ENCODE peak calls at places on chromosomes 7 and 10, in ten cellular contexts. One of them, this sample, is unnamed.

GRCh38 chr7:129535896-129536295 is 33.6 kb downstream of the SMKR1 start:
- DNase-seq in GM12865: no peak
- DNase-seq in skeletal muscle cell: no peak
- DNase-seq in RWPE1: no peak
- DNase-seq in ACHN: no peak
- DNase-seq in pulmonary artery endothelial cell: no peak
- DNase-seq in cardiac muscle cell: no peak
- DNase-seq in NCI-H446: no peak
- DNase-seq in mammary epithelial cell: no peak
- DNase-seq in ovary: no peak
- DNase-seq in this sample: no peak

GRCh38 chr10:103765981-103766380 is 89.4 kb downstream of the SH3PXD2A start:
- DNase-seq in GM12865: peak; percentile 59
- DNase-seq in pulmonary artery endothelial cell: no peak
- DNase-seq in ovary: no peak
- DNase-seq in mammary epithelial cell: peak; percentile 49
- DNase-seq in RWPE1: no peak
- DNase-seq in skeletal muscle cell: no peak
- DNase-seq in cardiac muscle cell: no peak
- DNase-seq in ACHN: peak; percentile 66
- DNase-seq in NCI-H446: no peak
- DNase-seq in this sample: peak; percentile 84

GRCh38 chr7:46812047-46812672 is 769.8 kb downstream of the TNS3 start:
- DNase-seq in ovary: no peak
- DNase-seq in ACHN: no peak
- DNase-seq in pulmonary artery endothelial cell: no peak
- DNase-seq in cardiac muscle cell: no peak
- DNase-seq in RWPE1: no peak
- DNase-seq in GM12865: no peak
- DNase-seq in mammary epithelial cell: no peak
- DNase-seq in NCI-H446: no peak
- DNase-seq in skeletal muscle cell: no peak
- DNase-seq in this sample: no peak

GRCh38 chr10:80253266-80253962 is 36.0 kb downstream of the MAT1A start:
- DNase-seq in mammary epithelial cell: no peak
- DNase-seq in ACHN: no peak
- DNase-seq in skeletal muscle cell: no peak
- DNase-seq in RWPE1: no peak
- DNase-seq in GM12865: peak; percentile 69
- DNase-seq in NCI-H446: no peak
- DNase-seq in cardiac muscle cell: no peak
- DNase-seq in pulmonary artery endothelial cell: no peak
- DNase-seq in ovary: no peak
- DNase-seq in this sample: no peak

GRCh38 chr10:109880886-109881467 is 42.3 kb downstream of the XPNPEP1 start:
- DNase-seq in cardiac muscle cell: no peak
- DNase-seq in GM12865: peak; percentile 46
- DNase-seq in ovary: no peak
- DNase-seq in skeletal muscle cell: no peak
- DNase-seq in ACHN: no peak
- DNase-seq in RWPE1: no peak
- DNase-seq in pulmonary artery endothelial cell: no peak
- DNase-seq in NCI-H446: no peak
- DNase-seq in mammary epithelial cell: no peak
- DNase-seq in this sample: no peak

GRCh38 chr10:15678851-15679250 is 40.9 kb downstream of the ITGA8 start:
- DNase-seq in RWPE1: no peak
- DNase-seq in skeletal muscle cell: no peak
- DNase-seq in ACHN: no peak
- DNase-seq in mammary epithelial cell: no peak
- DNase-seq in GM12865: no peak
- DNase-seq in NCI-H446: no peak
- DNase-seq in ovary: no peak
- DNase-seq in pulmonary artery endothelial cell: no peak
- DNase-seq in cardiac muscle cell: no peak
- DNase-seq in this sample: no peak

GRCh38 chr7:115198143-115198542 is 276.2 kb downstream of the MDFIC start:
- DNase-seq in pulmonary artery endothelial cell: no peak
- DNase-seq in GM12865: no peak
- DNase-seq in skeletal muscle cell: no peak
- DNase-seq in ovary: no peak
- DNase-seq in NCI-H446: no peak
- DNase-seq in ACHN: no peak
- DNase-seq in RWPE1: no peak
- DNase-seq in mammary epithelial cell: no peak
- DNase-seq in cardiac muscle cell: no peak
- DNase-seq in this sample: no peak

GRCh38 chr10:74823791-74824183 is 2.6 kb upstream of the KAT6B start:
- DNase-seq in skeletal muscle cell: no peak
- DNase-seq in cardiac muscle cell: no peak
- DNase-seq in NCI-H446: no peak
- DNase-seq in ACHN: no peak
- DNase-seq in ovary: no peak
- DNase-seq in mammary epithelial cell: no peak
- DNase-seq in GM12865: no peak
- DNase-seq in RWPE1: no peak
- DNase-seq in pulmonary artery endothelial cell: no peak
- DNase-seq in this sample: no peak

GRCh38 chr10:116490028-116490662 is 55.6 kb upstream of the PNLIP start:
- DNase-seq in skeletal muscle cell: no peak
- DNase-seq in cardiac muscle cell: peak; percentile 53
- DNase-seq in NCI-H446: no peak
- DNase-seq in GM12865: peak; percentile 9
- DNase-seq in ACHN: peak; percentile 56
- DNase-seq in mammary epithelial cell: no peak
- DNase-seq in RWPE1: peak; percentile 59
- DNase-seq in ovary: no peak
- DNase-seq in pulmonary artery endothelial cell: no peak
- DNase-seq in this sample: no peak

GRCh38 chr7:23277359-23277989 is 21.7 kb upstream of the MALSU1 start:
- DNase-seq in skeletal muscle cell: no peak
- DNase-seq in ovary: no peak
- DNase-seq in pulmonary artery endothelial cell: peak; percentile 35
- DNase-seq in cardiac muscle cell: peak; percentile 73
- DNase-seq in GM12865: peak; percentile 81
- DNase-seq in NCI-H446: peak; percentile 77
- DNase-seq in mammary epithelial cell: peak; percentile 55
- DNase-seq in RWPE1: peak; percentile 64
- DNase-seq in ACHN: peak; percentile 84
- DNase-seq in this sample: peak; percentile 34

GRCh38 chr10:70903262-70903921 is 15.0 kb upstream of the PCBD1 start:
- DNase-seq in skeletal muscle cell: no peak
- DNase-seq in cardiac muscle cell: peak; percentile 74
- DNase-seq in ACHN: peak; percentile 57
- DNase-seq in GM12865: peak; percentile 37
- DNase-seq in pulmonary artery endothelial cell: no peak
- DNase-seq in NCI-H446: no peak
- DNase-seq in ovary: peak; percentile 64
- DNase-seq in mammary epithelial cell: peak; percentile 17
- DNase-seq in RWPE1: peak; percentile 56
- DNase-seq in this sample: peak; percentile 77

GRCh38 chr10:75293456-75293840 is 57.7 kb upstream of the COMTD1 start:
- DNase-seq in GM12865: no peak
- DNase-seq in cardiac muscle cell: no peak
- DNase-seq in pulmonary artery endothelial cell: no peak
- DNase-seq in ACHN: no peak
- DNase-seq in ovary: peak; percentile 42
- DNase-seq in mammary epithelial cell: no peak
- DNase-seq in NCI-H446: no peak
- DNase-seq in skeletal muscle cell: no peak
- DNase-seq in RWPE1: no peak
- DNase-seq in this sample: no peak

GRCh38 chr7:34931739-34932138 is 105.5 kb downstream of the DPY19L1 start:
- DNase-seq in pulmonary artery endothelial cell: no peak
- DNase-seq in RWPE1: no peak
- DNase-seq in ovary: no peak
- DNase-seq in skeletal muscle cell: no peak
- DNase-seq in GM12865: no peak
- DNase-seq in mammary epithelial cell: no peak
- DNase-seq in NCI-H446: no peak
- DNase-seq in ACHN: no peak
- DNase-seq in cardiac muscle cell: no peak
- DNase-seq in this sample: no peak

GRCh38 chr7:32586291-32587221 is 91.3 kb downstream of the AVL9 start:
- DNase-seq in cardiac muscle cell: no peak
- DNase-seq in RWPE1: no peak
- DNase-seq in GM12865: no peak
- DNase-seq in mammary epithelial cell: no peak
- DNase-seq in ovary: no peak
- DNase-seq in NCI-H446: peak; percentile 62
- DNase-seq in skeletal muscle cell: peak; percentile 95
- DNase-seq in pulmonary artery endothelial cell: peak; percentile 90
- DNase-seq in ACHN: peak; percentile 84
- DNase-seq in this sample: no peak

GRCh38 chr7:90119178-90119971 is 34.9 kb upstream of the STEAP1 start:
- DNase-seq in pulmonary artery endothelial cell: no peak
- DNase-seq in ACHN: peak; percentile 6
- DNase-seq in NCI-H446: no peak
- DNase-seq in RWPE1: no peak
- DNase-seq in GM12865: no peak
- DNase-seq in skeletal muscle cell: no peak
- DNase-seq in cardiac muscle cell: peak; percentile 31
- DNase-seq in mammary epithelial cell: peak; percentile 10
- DNase-seq in ovary: peak; percentile 78
- DNase-seq in this sample: peak; percentile 39

GRCh38 chr7:57165285-57165899 is 33.2 kb upstream of the ZNF479 start:
- DNase-seq in ovary: no peak
- DNase-seq in cardiac muscle cell: no peak
- DNase-seq in ACHN: no peak
- DNase-seq in pulmonary artery endothelial cell: no peak
- DNase-seq in skeletal muscle cell: no peak
- DNase-seq in RWPE1: no peak
- DNase-seq in NCI-H446: no peak
- DNase-seq in mammary epithelial cell: no peak
- DNase-seq in GM12865: no peak
- DNase-seq in this sample: no peak

GRCh38 chr7:115117748-115118147 is 195.9 kb downstream of the MDFIC start:
- DNase-seq in pulmonary artery endothelial cell: no peak
- DNase-seq in skeletal muscle cell: no peak
- DNase-seq in ACHN: peak; percentile 22
- DNase-seq in ovary: no peak
- DNase-seq in NCI-H446: no peak
- DNase-seq in mammary epithelial cell: no peak
- DNase-seq in RWPE1: no peak
- DNase-seq in cardiac muscle cell: no peak
- DNase-seq in GM12865: no peak
- DNase-seq in this sample: no peak

GRCh38 chr7:130275826-130276291 is 9.2 kb downstream of the CPA2 start:
- DNase-seq in NCI-H446: no peak
- DNase-seq in mammary epithelial cell: peak; percentile 91
- DNase-seq in cardiac muscle cell: no peak
- DNase-seq in ovary: no peak
- DNase-seq in GM12865: no peak
- DNase-seq in RWPE1: peak; percentile 72
- DNase-seq in pulmonary artery endothelial cell: no peak
- DNase-seq in ACHN: no peak
- DNase-seq in skeletal muscle cell: no peak
- DNase-seq in this sample: no peak

This sample was measured in pancreas.